ENCODE peak calls at places on chromosomes 7 and 10, in eight cellular contexts. One of them, this sample, is unnamed.

GRCh38 chr7:94580601-94581000 is 71.0 kb downstream of the CASD1 start:
- DNase-seq in NB4: no peak
- DNase-seq in A172: peak
- DNase-seq in amniotic stem cell: no peak
- DNase-seq in activated T-cell treated with anti-CD3 and anti-CD28 coated beads for 1 hour: no peak
- DNase-seq in NCI-H460: no peak
- DNase-seq in lower lobe of right lung: no peak
- DNase-seq in HCEC 1CT: peak
- DNase-seq in this sample: no peak

GRCh38 chr7:144821069-144821468 is 14.8 kb downstream of the TPK1 start:
- DNase-seq in lower lobe of right lung: no peak
- DNase-seq in HCEC 1CT: no peak
- DNase-seq in NB4: no peak
- DNase-seq in activated T-cell treated with anti-CD3 and anti-CD28 coated beads for 1 hour: no peak
- DNase-seq in amniotic stem cell: no peak
- DNase-seq in A172: no peak
- DNase-seq in NCI-H460: no peak
- DNase-seq in this sample: no peak

GRCh38 chr7:144391823-144392255 is 11.7 kb downstream of the NOBOX start:
- DNase-seq in lower lobe of right lung: no peak
- DNase-seq in NCI-H460: peak
- DNase-seq in amniotic stem cell: peak
- DNase-seq in activated T-cell treated with anti-CD3 and anti-CD28 coated beads for 1 hour: no peak
- DNase-seq in A172: peak
- DNase-seq in HCEC 1CT: peak
- DNase-seq in NB4: peak
- DNase-seq in this sample: peak

GRCh38 chr10:132497788-132498561 is 39.6 kb upstream of the INPP5A start:
- DNase-seq in activated T-cell treated with anti-CD3 and anti-CD28 coated beads for 1 hour: no peak
- DNase-seq in HCEC 1CT: no peak
- DNase-seq in lower lobe of right lung: peak
- DNase-seq in NCI-H460: no peak
- DNase-seq in NB4: peak
- DNase-seq in A172: no peak
- DNase-seq in amniotic stem cell: no peak
- DNase-seq in this sample: no peak

GRCh38 chr10:102799691-102800435 is 37.4 kb downstream of the CYP17A1 start:
- DNase-seq in amniotic stem cell: no peak
- DNase-seq in HCEC 1CT: no peak
- DNase-seq in NCI-H460: no peak
- DNase-seq in activated T-cell treated with anti-CD3 and anti-CD28 coated beads for 1 hour: no peak
- DNase-seq in A172: no peak
- DNase-seq in NB4: no peak
- DNase-seq in lower lobe of right lung: no peak
- DNase-seq in this sample: no peak

GRCh38 chr7:138752568-138753518 is 45.0 kb upstream of the TMEM213 start:
- DNase-seq in lower lobe of right lung: peak
- DNase-seq in NB4: peak
- DNase-seq in HCEC 1CT: no peak
- DNase-seq in A172: peak
- DNase-seq in amniotic stem cell: no peak
- DNase-seq in NCI-H460: no peak
- DNase-seq in activated T-cell treated with anti-CD3 and anti-CD28 coated beads for 1 hour: peak
- DNase-seq in this sample: no peak

GRCh38 chr7:76427635-76428034 is 2.9 kb downstream of the ZP3 start:
- DNase-seq in NB4: no peak
- DNase-seq in activated T-cell treated with anti-CD3 and anti-CD28 coated beads for 1 hour: no peak
- DNase-seq in lower lobe of right lung: no peak
- DNase-seq in amniotic stem cell: no peak
- DNase-seq in A172: no peak
- DNase-seq in NCI-H460: no peak
- DNase-seq in HCEC 1CT: no peak
- DNase-seq in this sample: no peak

GRCh38 chr7:47435889-47436312 is 146.0 kb downstream of the TNS3 start:
- DNase-seq in HCEC 1CT: peak
- DNase-seq in lower lobe of right lung: no peak
- DNase-seq in amniotic stem cell: no peak
- DNase-seq in NB4: peak
- DNase-seq in activated T-cell treated with anti-CD3 and anti-CD28 coated beads for 1 hour: no peak
- DNase-seq in A172: peak
- DNase-seq in NCI-H460: peak
- DNase-seq in this sample: peak

GRCh38 chr10:47207280-47207613 is 92.8 kb upstream of the GDF10 start:
- DNase-seq in lower lobe of right lung: peak
- DNase-seq in NB4: peak
- DNase-seq in NCI-H460: no peak
- DNase-seq in activated T-cell treated with anti-CD3 and anti-CD28 coated beads for 1 hour: no peak
- DNase-seq in A172: no peak
- DNase-seq in amniotic stem cell: no peak
- DNase-seq in HCEC 1CT: no peak
- DNase-seq in this sample: no peak

GRCh38 chr7:44388089-44388970 is 62.9 kb upstream of the CAMK2B start:
- DNase-seq in NB4: no peak
- DNase-seq in HCEC 1CT: no peak
- DNase-seq in amniotic stem cell: no peak
- DNase-seq in activated T-cell treated with anti-CD3 and anti-CD28 coated beads for 1 hour: no peak
- DNase-seq in A172: no peak
- DNase-seq in lower lobe of right lung: no peak
- DNase-seq in NCI-H460: no peak
- DNase-seq in this sample: no peak

GRCh38 chr10:99382181-99382580 is 48.2 kb downstream of the GOT1 start:
- DNase-seq in NB4: no peak
- DNase-seq in HCEC 1CT: no peak
- DNase-seq in NCI-H460: no peak
- DNase-seq in activated T-cell treated with anti-CD3 and anti-CD28 coated beads for 1 hour: no peak
- DNase-seq in A172: no peak
- DNase-seq in amniotic stem cell: no peak
- DNase-seq in lower lobe of right lung: no peak
- DNase-seq in this sample: no peak

GRCh38 chr7:53658956-53659355 is 623.5 kb downstream of the POM121L12 start:
- DNase-seq in NCI-H460: no peak
- DNase-seq in A172: no peak
- DNase-seq in activated T-cell treated with anti-CD3 and anti-CD28 coated beads for 1 hour: no peak
- DNase-seq in amniotic stem cell: no peak
- DNase-seq in HCEC 1CT: no peak
- DNase-seq in NB4: no peak
- DNase-seq in lower lobe of right lung: no peak
- DNase-seq in this sample: no peak

This sample was measured in brain pericyte.